ENCODE peak calls at places on chromosome 14, in six cellular contexts. B is OCI-LY7, L is bronchial epithelial cell, S is pancreas, A is iPS DF 6.9, T is tibial artery. N is an unnamed sample.

GRCh38 chr14:73713804-73714655 is at the start of gene PNMA1:
- DNase-seq in B (peak), L (peak), S (peak), A (no peak), T (peak), N (peak)

GRCh38 chr14:89922549-89922907 is 32.0 kb downstream of the EFCAB11 start:
- DNase-seq in B (no peak), L (no peak), S (no peak), A (no peak), T (no peak), N (no peak)

GRCh38 chr14:41498959-41499358 is 107.7 kb upstream of the LRFN5 start:
- DNase-seq in B (no peak), L (peak), S (no peak), A (no peak), T (no peak), N (no peak)

GRCh38 chr14:91338369-91338768 is 79.3 kb downstream of the CCDC88C start:
- DNase-seq in B (no peak), L (no peak), S (no peak), A (no peak), T (no peak), N (no peak)

GRCh38 chr14:85587152-85587697 is 57.3 kb downstream of the FLRT2 start:
- DNase-seq in B (no peak), L (peak), S (no peak), A (no peak), T (no peak), N (no peak)

GRCh38 chr14:65465584-65465983 is 53.1 kb downstream of the FUT8 start:
- DNase-seq in B (no peak), L (no peak), S (no peak), A (no peak), T (no peak), N (no peak)

GRCh38 chr14:71591929-71592328 is 340.3 kb upstream of the RGS6 start:
- DNase-seq in B (peak), L (peak), S (no peak), A (no peak), T (no peak), N (no peak)

GRCh38 chr14:99899578-99900178 is 106.5 kb downstream of the EML1 start:
- DNase-seq in B (peak), L (peak), S (no peak), A (no peak), T (no peak), N (no peak)

GRCh38 chr14:22532345-22533056 is 56.5 kb downstream of the DAD1 start:
- DNase-seq in B (no peak), L (no peak), S (no peak), A (no peak), T (no peak), N (no peak)

GRCh38 chr14:84496677-84497076 is 1033.3 kb upstream of the FLRT2 start:
- DNase-seq in B (no peak), L (no peak), S (no peak), A (no peak), T (no peak), N (no peak)

GRCh38 chr14:51219473-51220448 is 20.3 kb upstream of the TMX1 start:
- DNase-seq in B (peak), L (peak), S (no peak), A (no peak), T (no peak), N (peak)

GRCh38 chr14:20855652-20856291 is 35.4 kb upstream of the RNASE3 start:
- DNase-seq in B (peak), L (peak), S (peak), A (no peak), T (peak), N (peak)

GRCh38 chr14:31934767-31935266 is 142.3 kb upstream of the ARHGAP5 start:
- DNase-seq in B (no peak), L (peak), S (no peak), A (no peak), T (no peak), N (no peak)

GRCh38 chr14:54568821-54569591 is 2.1 kb downstream of the SAMD4A start:
- DNase-seq in B (no peak), L (no peak), S (no peak), A (no peak), T (peak), N (no peak)

GRCh38 chr14:58744951-58745350 is 107.2 kb downstream of the DACT1 start:
- DNase-seq in B (no peak), L (no peak), S (no peak), A (no peak), T (no peak), N (no peak)

GRCh38 chr14:100440207-100440631 is 117.1 kb downstream of the SLC25A47 start:
- DNase-seq in B (peak), L (peak), S (peak), A (peak), T (peak), N (peak)

GRCh38 chr14:58149196-58149595 is 2.8 kb downstream of the ARMH4 start:
- DNase-seq in B (no peak), L (no peak), S (no peak), A (no peak), T (no peak), N (no peak)

GRCh38 chr14:39265741-39266588 is 32.2 kb downstream of the MIA2 start:
- DNase-seq in B (no peak), L (peak), S (no peak), A (no peak), T (no peak), N (peak)

GRCh38 chr14:102293784-102294183 is 11.2 kb downstream of the MOK start:
- DNase-seq in B (no peak), L (no peak), S (no peak), A (no peak), T (no peak), N (no peak)

GRCh38 chr14:41805633-41806032 is 199.0 kb downstream of the LRFN5 start:
- DNase-seq in B (no peak), L (no peak), S (no peak), A (no peak), T (no peak), N (no peak)

GRCh38 chr14:59177229-59177628 is 11.2 kb upstream of the DAAM1 start:
- DNase-seq in B (no peak), L (no peak), S (no peak), A (no peak), T (no peak), N (no peak)

GRCh38 chr14:66944872-66945271 is 244.4 kb upstream of the GARIN2 start:
- DNase-seq in B (peak), L (no peak), S (no peak), A (no peak), T (no peak), N (no peak)

GRCh38 chr14:25010471-25010870 is 39.5 kb downstream of the STXBP6 start:
- DNase-seq in B (no peak), L (no peak), S (no peak), A (no peak), T (no peak), N (no peak)

GRCh38 chr14:94449930-94450329 is 2.7 kb downstream of the SERPINA11 start:
- DNase-seq in B (no peak), L (no peak), S (no peak), A (no peak), T (no peak), N (no peak)

GRCh38 chr14:94447986-94448808 is 4.4 kb downstream of the SERPINA11 start:
- DNase-seq in B (no peak), L (peak), S (no peak), A (no peak), T (no peak), N (no peak)

GRCh38 chr14:94451091-94451751 is 1.4 kb downstream of the SERPINA11 start:
- DNase-seq in B (no peak), L (no peak), S (no peak), A (no peak), T (no peak), N (no peak)

GRCh38 chr14:94450722-94451090 is 1.9 kb downstream of the SERPINA11 start:
- DNase-seq in B (no peak), L (no peak), S (no peak), A (no peak), T (no peak), N (no peak)

GRCh38 chr14:94451826-94452225 is 774 bp downstream of the SERPINA11 start:
- DNase-seq in B (no peak), L (no peak), S (no peak), A (no peak), T (no peak), N (no peak)
- H3K4me3 ChIP-seq in B (no peak), L (no peak), S (no peak), A (no peak), T (no peak), N (no peak)

DNA sequence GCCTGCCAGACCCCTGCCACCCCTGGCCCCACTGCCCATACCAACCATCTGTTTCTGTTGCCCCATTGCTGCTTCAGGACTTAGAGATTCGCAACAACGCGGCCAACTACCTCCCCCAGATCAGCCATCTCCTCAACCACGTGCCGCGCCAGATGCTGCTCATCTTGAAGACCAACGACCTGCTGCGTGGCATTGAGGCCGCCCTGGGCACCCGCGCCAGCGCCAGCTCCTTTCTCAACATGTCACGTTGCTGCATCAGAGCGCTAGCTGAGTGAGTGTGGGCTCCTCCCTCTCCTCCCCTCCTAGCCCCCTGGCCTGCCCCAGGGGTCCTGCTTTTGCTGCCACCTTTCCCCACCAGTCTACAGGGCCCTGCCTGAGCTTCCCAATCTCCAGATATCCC is 131.5 kb downstream of the ADCK1 start:
- DNase-seq in B (no peak), L (no peak), S (no peak), A (no peak), T (no peak), N (no peak)
- H3K4me3 ChIP-seq in B (no peak), L (no peak), S (no peak), A (no peak), T (no peak), N (no peak)

DNA sequence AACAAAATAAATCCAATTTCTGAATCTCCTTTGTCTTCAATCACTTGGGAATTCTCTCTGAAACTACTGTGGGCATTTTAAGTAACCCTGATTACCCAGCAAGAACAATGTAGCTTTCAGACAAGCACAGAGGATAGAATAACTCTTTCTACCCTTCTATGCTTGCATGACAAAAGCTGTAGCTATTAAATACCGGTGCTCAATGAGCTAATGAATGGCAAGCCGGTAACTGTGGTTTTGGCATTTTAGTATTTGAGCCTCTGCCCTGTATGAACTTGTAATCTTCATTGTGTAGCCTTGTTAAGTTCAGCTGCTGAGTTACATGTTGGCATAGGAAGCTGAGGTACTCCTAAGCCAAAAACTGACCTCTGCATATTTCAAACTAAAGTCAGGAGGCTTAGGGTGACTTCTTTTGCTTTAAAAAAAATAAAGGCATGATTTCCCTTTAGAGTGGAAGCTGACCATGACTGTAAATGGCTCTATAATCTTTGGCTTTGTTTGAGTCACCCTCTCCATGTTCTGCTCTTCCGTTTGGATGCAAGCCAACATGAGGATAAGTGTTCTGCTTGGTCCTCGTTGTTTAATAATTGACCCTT is 171.0 kb upstream of the HIF1A start:
- DNase-seq in B (no peak), L (peak), S (peak), A (no peak), T (no peak), N (no peak)
- H3K4me3 ChIP-seq in B (no peak), L (no peak), S (no peak), A (no peak), T (no peak), N (no peak)

DNA sequence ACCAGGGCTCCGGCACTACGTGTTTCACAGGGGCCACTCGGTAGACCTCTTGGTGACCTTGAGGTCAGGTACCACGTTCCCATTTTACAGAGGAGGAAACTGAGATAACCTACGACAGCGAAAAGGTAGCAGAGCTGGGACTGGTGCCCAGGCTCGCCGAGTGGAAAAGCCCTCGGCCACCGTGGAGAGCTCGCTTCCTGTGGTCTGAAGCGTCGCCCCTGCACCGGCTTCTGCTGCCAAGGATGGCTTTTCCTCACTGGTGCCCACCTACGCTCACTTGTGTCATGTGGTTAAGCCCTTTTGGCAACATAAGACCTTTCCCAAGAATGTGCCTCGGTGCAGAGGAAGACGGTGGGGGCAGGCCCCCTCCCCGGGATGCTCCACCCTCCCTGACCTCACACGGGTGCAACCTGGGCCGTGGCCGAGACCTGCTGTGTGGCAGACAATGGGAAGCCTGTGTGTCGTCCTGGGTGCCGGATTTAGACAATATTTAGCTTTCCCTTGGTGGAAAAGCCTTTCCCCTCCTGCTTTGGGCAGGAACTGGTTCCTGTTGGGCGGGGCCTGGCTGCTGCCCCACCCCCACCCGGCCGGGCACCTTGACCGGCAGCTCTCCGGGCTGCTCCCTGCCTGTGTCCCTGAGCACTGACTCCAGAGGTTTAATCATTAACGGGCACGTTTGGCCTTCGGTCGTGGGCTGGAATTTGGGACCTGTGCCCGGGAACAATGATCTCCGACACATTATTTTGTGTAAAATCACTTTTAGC is 32.4 kb upstream of the PPP1R13B start:
- DNase-seq in B (no peak), L (peak), S (peak), A (no peak), T (no peak), N (no peak)
- H3K4me3 ChIP-seq in B (no peak), L (peak), S (peak), A (no peak), T (peak), N (no peak)

GRCh38 chr14:44897844-44898151 is 63.9 kb downstream of the KLHL28 start:
- DNase-seq in B (no peak), L (peak), S (no peak), A (no peak), T (no peak), N (no peak)
- H3K4me3 ChIP-seq in B (peak), L (peak), S (peak), A (peak), T (peak), N (peak)

DNA sequence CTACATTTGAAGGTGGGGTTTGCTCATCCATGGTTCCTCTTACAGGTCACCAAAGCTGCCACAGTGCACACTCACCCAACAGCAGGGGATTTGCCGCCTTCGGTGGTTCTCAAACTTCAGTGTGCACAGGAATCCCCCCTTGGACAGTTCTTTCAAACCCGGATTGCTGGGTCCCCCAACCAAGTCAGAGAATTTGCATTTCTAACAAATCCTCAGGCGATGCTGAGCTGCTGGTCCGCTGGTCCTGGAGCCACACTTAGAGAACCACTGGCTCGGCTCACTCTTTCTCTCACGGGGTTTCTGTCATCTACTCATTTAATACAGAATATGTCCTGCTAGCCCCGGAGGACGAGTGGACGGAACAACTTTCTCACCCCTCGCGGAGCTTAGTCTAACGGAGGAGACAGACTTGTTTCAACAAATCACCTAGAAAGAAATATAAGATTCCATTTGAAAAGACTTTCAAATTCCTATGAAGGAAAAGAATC is 24.1 kb upstream of the ZFP36L1 start:
- DNase-seq in B (no peak), L (no peak), S (no peak), A (no peak), T (no peak), N (no peak)
- H3K4me3 ChIP-seq in B (peak), L (no peak), S (peak), A (no peak), T (peak), N (no peak)

GRCh38 chr14:96204151-96205058 is at the start of gene BDKRB2:
- DNase-seq in B (no peak), L (peak), S (peak), A (no peak), T (peak), N (peak)
- H3K4me3 ChIP-seq in B (no peak), L (peak), S (peak), A (peak), T (peak), N (peak)

DNA sequence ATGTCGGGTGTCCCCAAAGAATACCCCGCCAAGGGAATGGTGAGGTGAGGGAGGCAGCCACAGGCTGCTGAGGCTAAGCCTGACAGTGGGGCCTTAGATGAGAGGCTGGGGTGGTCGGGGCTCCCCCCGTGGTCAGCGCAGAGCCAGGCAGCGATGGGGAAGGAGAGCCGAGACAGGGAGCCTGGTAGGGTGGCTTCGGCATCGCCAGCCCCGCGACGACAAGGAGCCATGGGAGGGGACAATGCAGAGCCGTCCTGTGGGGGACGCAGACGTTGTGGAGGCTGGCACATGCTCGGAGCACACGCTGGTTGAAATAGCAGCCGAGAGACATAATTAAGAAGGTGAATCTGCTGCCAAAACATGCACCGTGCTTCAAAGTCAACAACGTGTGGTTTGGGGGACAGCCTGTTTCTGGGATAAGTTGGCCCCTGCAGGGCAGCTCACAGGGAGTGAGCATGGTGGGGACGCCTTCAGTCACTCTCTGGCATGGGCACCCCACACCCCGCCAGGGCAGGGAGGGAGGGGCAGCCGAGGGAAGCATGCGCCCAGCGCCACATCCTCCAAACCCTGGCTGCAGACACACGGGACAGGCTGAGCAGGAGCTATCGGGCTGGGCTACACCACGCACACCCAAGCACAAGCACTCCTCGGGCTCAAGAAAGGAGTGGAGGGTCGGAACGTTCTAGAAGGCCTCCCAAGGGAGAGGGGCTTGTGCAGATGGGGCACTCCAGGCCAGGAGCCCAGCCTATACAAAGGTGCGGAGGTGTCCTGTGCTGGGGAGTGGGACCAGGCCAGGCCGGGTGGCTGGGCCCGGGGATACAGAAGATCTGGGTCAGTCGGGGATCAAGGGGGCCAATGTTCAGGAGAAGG is 66.6 kb upstream of the C14orf180 start:
- DNase-seq in B (no peak), L (no peak), S (no peak), A (no peak), T (no peak), N (no peak)
- H3K4me3 ChIP-seq in B (no peak), L (no peak), S (no peak), A (no peak), T (no peak), N (no peak)